ENCODE peak calls at places on chromosome 14, in seven cellular contexts. O, I, R, H, P, S and V are unnamed samples. For H3K36me3 and H3K4me1, the result is how much of the 10 kb centered on the place peaks cover.

GRCh38 chr14:61322799-61323290 is 1.5 kb downstream of the PRKCH start:
- DNase-seq in O (no peak), I (peak), R (peak), H (peak), P (no peak), S (no peak), V (no peak)

GRCh38 chr14:72714094-72714493 is 179.8 kb downstream of the DPF3 start:
- DNase-seq in O (no peak), I (no peak), R (no peak), H (no peak), P (no peak), S (peak), V (no peak)

GRCh38 chr14:92486881-92487280 is 26.7 kb upstream of the RIN3 start:
- DNase-seq in O (no peak), I (no peak), R (no peak), H (peak), P (no peak), S (no peak), V (no peak)

GRCh38 chr14:89616425-89617141 is 199.6 kb upstream of the FOXN3 start:
- DNase-seq in O (no peak), I (peak), R (no peak), H (peak), P (no peak), S (no peak), V (no peak)

GRCh38 chr14:72024043-72024407 is 91.8 kb downstream of the RGS6 start:
- DNase-seq in O (peak), I (peak), R (peak), H (peak), P (no peak), S (no peak), V (no peak)

GRCh38 chr14:76699901-76700590 is 61.2 kb upstream of the VASH1 start:
- DNase-seq in O (no peak), I (no peak), R (peak), H (no peak), P (no peak), S (no peak), V (no peak)

GRCh38 chr14:79510659-79511058 is 700.6 kb downstream of the DIO2 start:
- DNase-seq in O (no peak), I (no peak), R (peak), H (peak), P (no peak), S (no peak), V (no peak)

GRCh38 chr14:48398675-48399282 is 723.4 kb upstream of the MDGA2 start:
- DNase-seq in O (no peak), I (peak), R (peak), H (peak), P (no peak), S (no peak), V (no peak)

GRCh38 chr14:100576091-100577085 is 10.8 kb downstream of the BEGAIN start:
- DNase-seq in O (no peak), I (no peak), R (no peak), H (no peak), P (no peak), S (peak), V (no peak)

GRCh38 chr14:95935228-95935822 is 58.7 kb downstream of the TUNAR start:
- DNase-seq in O (no peak), I (peak), R (peak), H (peak), P (no peak), S (no peak), V (no peak)

GRCh38 chr14:54675236-54676125 is 108.6 kb downstream of the SAMD4A start:
- DNase-seq in O (no peak), I (no peak), R (no peak), H (no peak), P (no peak), S (no peak), V (no peak)

GRCh38 chr14:64234877-64235651 is 59.1 kb downstream of the ESR2 start:
- DNase-seq in O (no peak), I (no peak), R (no peak), H (peak), P (no peak), S (no peak), V (no peak)

GRCh38 chr14:30928462-30928861 is 54.1 kb downstream of the COCH start:
- DNase-seq in O (no peak), I (no peak), R (no peak), H (no peak), P (no peak), S (no peak), V (no peak)

GRCh38 chr14:77031680-77032482 is 3.4 kb upstream of the IRF2BPL start:
- DNase-seq in O (no peak), I (peak), R (peak), H (peak), P (no peak), S (peak), V (no peak)

GRCh38 chr14:65062096-65063075 is 39.9 kb downstream of the MAX start:
- DNase-seq in O (no peak), I (no peak), R (no peak), H (no peak), P (no peak), S (no peak), V (no peak)

GRCh38 chr14:92990456-92991430 is 67.8 kb downstream of the CHGA start:
- DNase-seq in O (no peak), I (no peak), R (no peak), H (no peak), P (no peak), S (no peak), V (no peak)

GRCh38 chr14:91801358-91801757 is 66.0 kb downstream of the TC2N start:
- DNase-seq in O (no peak), I (no peak), R (no peak), H (no peak), P (no peak), S (no peak), V (no peak)

GRCh38 chr14:99968156-99968920 is 96.9 kb upstream of the EVL start:
- DNase-seq in O (no peak), I (no peak), R (no peak), H (peak), P (no peak), S (no peak), V (no peak)

GRCh38 chr14:71659165-71659564 is 273.1 kb upstream of the RGS6 start:
- DNase-seq in O (no peak), I (peak), R (peak), H (peak), P (no peak), S (no peak), V (no peak)

GRCh38 chr14:94171208-94171607 is 2.9 kb upstream of the PPP4R4 start:
- DNase-seq in O (no peak), I (no peak), R (no peak), H (peak), P (no peak), S (no peak), V (no peak)

GRCh38 chr14:26401170-26401968 is 196.5 kb downstream of the NOVA1 start:
- DNase-seq in O (no peak), I (no peak), R (no peak), H (no peak), P (no peak), S (no peak), V (no peak)

GRCh38 chr14:31902002-31902401 is 175.1 kb upstream of the ARHGAP5 start:
- DNase-seq in O (peak), I (no peak), R (no peak), H (no peak), P (no peak), S (no peak), V (no peak)

GRCh38 chr14:61925043-61925442 is 162.8 kb downstream of the SNAPC1 start:
- DNase-seq in O (no peak), I (peak), R (no peak), H (peak), P (no peak), S (no peak), V (no peak)

GRCh38 chr14:53144244-53144643 is 8.9 kb downstream of the DDHD1 start:
- DNase-seq in O (no peak), I (no peak), R (no peak), H (peak), P (no peak), S (no peak), V (no peak)

GRCh38 chr14:63770187-63770807 is 42.4 kb upstream of the SGPP1 start:
- DNase-seq in O (peak), I (peak), R (peak), H (peak), P (no peak), S (no peak), V (no peak)

GRCh38 chr14:58167057-58167456 is 15.0 kb upstream of the ARMH4 start:
- DNase-seq in O (no peak), I (no peak), R (no peak), H (no peak), P (no peak), S (no peak), V (no peak)

GRCh38 chr14:54483073-54483745 is 5.6 kb downstream of the GMFB start:
- DNase-seq in O (no peak), I (no peak), R (no peak), H (no peak), P (no peak), S (no peak), V (no peak)

GRCh38 chr14:50756300-50756699 is 74.7 kb downstream of the NIN start:
- DNase-seq in O (no peak), I (no peak), R (no peak), H (no peak), P (no peak), S (no peak), V (no peak)

GRCh38 chr14:50758945-50759344 is 72.0 kb downstream of the NIN start:
- DNase-seq in O (no peak), I (no peak), R (no peak), H (no peak), P (no peak), S (no peak), V (no peak)

GRCh38 chr14:50759800-50760543 is 71.0 kb downstream of the NIN start:
- DNase-seq in O (no peak), I (no peak), R (no peak), H (no peak), P (no peak), S (no peak), V (no peak)

GRCh38 chr14:50757702-50758101 is 73.3 kb downstream of the NIN start:
- DNase-seq in O (no peak), I (no peak), R (no peak), H (no peak), P (no peak), S (no peak), V (no peak)

DNA sequence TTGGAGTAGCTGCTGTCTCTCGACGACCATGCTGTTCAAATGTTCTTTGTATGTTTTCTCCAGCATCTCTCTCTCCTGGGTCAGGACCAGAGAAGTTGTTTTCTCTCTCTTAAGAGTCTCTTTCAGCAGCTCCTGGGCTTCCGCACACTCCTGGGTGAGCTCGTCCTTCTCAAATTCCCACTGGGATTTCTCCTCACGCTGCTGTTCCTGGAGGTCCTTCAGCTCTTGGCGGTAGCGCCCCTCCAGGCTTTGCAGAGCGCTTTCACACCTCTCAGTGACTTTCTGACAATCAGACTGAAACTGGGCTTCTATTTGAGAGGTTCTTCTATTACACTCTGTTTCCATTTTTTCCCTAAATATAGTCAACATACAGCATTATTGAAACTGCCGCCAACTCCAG is 72.7 kb downstream of the NIN start:
- DNase-seq in O (no peak), I (no peak), R (no peak), H (no peak), P (no peak), S (no peak), V (no peak)
- H3K36me3 ChIP-seq in O (half or more), I (under half), R (under half), H (under half), P (half or more), S (under half), V (under half)

GRCh38 chr14:103847954-103848719 is 762 bp upstream of the PPP1R13B start:
- DNase-seq in O (no peak), I (no peak), R (peak), H (no peak), P (peak), S (peak), V (no peak)

GRCh38 chr14:103846008-103846568 is 1.3 kb downstream of the PPP1R13B start:
- DNase-seq in O (no peak), I (peak), R (no peak), H (no peak), P (no peak), S (no peak), V (no peak)

GRCh38 chr14:103848720-103849077 is 1.3 kb upstream of the PPP1R13B start:
- DNase-seq in O (no peak), I (no peak), R (no peak), H (no peak), P (peak), S (peak), V (no peak)

GRCh38 chr14:103846569-103847438 is 571 bp downstream of the PPP1R13B start:
- DNase-seq in O (peak), I (peak), R (peak), H (no peak), P (peak), S (peak), V (no peak)

DNA sequence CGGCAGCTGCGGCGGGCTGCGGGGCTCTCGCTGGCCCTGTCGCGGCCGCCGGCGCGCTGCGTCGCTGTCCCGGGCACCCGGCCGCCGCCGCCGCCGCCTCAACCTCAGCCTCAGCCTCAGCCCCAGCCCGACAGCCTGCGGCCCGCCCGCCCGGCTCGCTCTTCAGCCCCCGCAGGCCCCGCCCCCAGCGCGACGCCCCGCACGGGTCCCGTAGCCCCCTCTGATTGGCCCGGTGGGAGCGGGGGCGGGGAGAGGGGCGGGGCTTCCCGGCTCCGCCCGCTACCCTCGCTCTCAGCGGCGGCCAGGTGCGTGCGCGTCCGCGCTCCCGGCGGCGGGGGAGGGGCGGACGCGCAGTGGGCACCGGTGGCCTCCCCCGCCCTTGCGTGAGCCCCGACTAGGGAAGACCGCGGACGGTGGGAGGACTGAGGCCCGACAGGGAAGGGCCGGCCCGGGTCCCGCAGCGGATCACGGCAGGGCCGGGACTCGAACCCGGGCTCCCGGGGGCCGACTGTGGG is at the start of gene PPP1R13B:
- DNase-seq in O (peak), I (peak), R (peak), H (peak), P (peak), S (peak), V (no peak)
- TF ChIP-seq POLR2A in O (no peak), I (peak), R (peak), H (peak), P (peak), S (no peak), V (no peak)

GRCh38 chr14:68823434-68824206 is 30.8 kb upstream of the ZFP36L1 start:
- DNase-seq in O (no peak), I (no peak), R (no peak), H (no peak), P (no peak), S (no peak), V (no peak)
- H3K4me1 ChIP-seq in O (under half), I (under half), R (under half), H (under half), P (under half), S (under half), V (half or more)

DNA sequence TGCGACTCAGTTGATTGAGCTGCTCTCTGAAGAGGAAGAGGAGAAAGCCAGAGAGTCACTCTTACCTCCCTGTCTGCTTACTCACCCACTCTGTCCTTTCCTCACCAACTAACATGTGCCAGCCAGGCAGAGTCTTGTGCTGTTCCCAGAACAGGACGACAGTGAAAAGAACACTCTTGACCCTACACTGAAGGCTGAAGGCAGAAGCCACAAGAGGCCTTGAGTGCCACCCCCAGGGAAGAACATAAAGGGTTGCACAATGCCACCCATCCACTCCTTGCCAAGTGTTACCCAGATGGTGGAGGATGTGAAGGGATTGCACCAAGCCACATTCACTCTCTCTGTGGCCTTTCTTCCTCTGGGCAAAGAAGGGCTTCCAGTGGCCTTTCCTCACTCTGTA is 12.8 kb downstream of the ABHD4 start:
- DNase-seq in O (no peak), I (no peak), R (no peak), H (no peak), P (no peak), S (no peak), V (no peak)
- H3K36me3 ChIP-seq in O (half or more), I (under half), R (half or more), H (under half), P (half or more), S (half or more), V (half or more)

DNA sequence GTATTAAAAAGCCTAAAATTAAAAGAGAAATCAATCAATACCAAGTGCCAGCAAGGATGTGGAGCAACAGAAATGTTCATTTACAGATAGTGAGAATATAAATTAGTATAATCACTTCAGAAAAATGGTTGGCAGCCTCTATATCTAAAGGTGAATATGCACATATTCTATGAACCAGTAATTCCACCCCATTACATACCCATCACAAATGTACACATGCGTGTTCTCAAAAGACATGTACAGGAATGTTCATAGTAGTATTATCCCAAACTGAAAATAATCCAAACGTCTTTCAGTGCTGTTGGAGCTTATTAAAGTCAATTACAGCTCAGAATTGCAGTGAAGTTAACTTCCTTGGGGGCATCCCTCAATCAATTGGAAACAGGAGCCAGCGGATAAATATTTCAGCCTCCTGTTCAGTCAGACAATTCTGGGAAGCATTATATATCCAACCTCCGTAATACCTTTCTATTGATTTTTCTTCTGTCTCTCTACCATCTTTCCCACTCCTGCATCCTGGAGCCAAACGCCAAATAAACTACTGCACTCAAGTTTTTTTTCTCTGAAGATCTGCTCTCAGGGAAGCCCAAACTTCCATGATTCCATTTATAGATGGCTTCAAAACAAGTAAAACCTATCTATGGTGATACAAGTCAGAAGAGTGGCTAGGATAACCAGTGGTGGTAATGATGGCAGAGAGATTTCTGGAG is 45.0 kb upstream of the OR5AU1 start:
- DNase-seq in O (no peak), I (no peak), R (no peak), H (no peak), P (no peak), S (no peak), V (no peak)
- TF ChIP-seq POLR2A in O (no peak), I (peak), R (no peak), H (no peak), P (no peak), S (no peak), V (no peak)

DNA sequence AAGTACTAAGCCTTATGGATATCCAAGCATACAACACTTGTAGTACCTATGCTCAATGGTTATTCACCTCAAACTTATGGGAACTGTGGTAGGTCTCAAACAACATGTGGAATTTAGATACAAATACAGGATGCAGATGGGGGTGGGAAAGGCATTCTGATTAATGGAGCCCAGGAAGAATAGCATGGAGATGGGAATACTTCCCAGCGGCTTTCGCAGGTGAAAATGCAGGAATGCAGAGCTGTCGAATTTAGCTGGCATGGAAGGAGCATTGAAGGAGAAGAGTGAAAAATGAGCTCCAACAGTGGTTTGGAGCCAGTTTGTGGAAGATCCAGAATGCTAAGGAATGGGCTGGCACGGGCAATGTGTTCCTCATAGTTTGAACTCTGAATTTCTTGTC is 89.9 kb downstream of the NKX2-1 start:
- DNase-seq in O (no peak), I (no peak), R (no peak), H (no peak), P (no peak), S (no peak), V (no peak)
- H3K4me1 ChIP-seq in O (under half), I (under half), R (under half), H (under half), P (under half), S (under half), V (under half)

GRCh38 chr14:21506557-21506956 is 4.6 kb downstream of the METTL3 start:
- DNase-seq in O (no peak), I (no peak), R (no peak), H (no peak), P (no peak), S (no peak), V (no peak)

GRCh38 chr14:21503376-21503775 is 7.8 kb downstream of the METTL3 start:
- DNase-seq in O (no peak), I (no peak), R (no peak), H (no peak), P (no peak), S (no peak), V (no peak)

GRCh38 chr14:21498540-21499526 is 12.3 kb downstream of the METTL3 start:
- DNase-seq in O (no peak), I (peak), R (peak), H (peak), P (no peak), S (no peak), V (no peak)

GRCh38 chr14:21505009-21505553 is 6.1 kb downstream of the METTL3 start:
- DNase-seq in O (no peak), I (no peak), R (no peak), H (no peak), P (no peak), S (no peak), V (no peak)

GRCh38 chr14:21501568-21501967 is 9.6 kb downstream of the METTL3 start:
- DNase-seq in O (no peak), I (no peak), R (no peak), H (no peak), P (no peak), S (no peak), V (no peak)
- H3K36me3 ChIP-seq in O (half or more), I (under half), R (half or more), H (under half), P (half or more), S (under half), V (under half)